ENCODE peak calls at places on chromosomes 1 and 21, in four cellular contexts. Y is ELR, T is B cell, O is T-helper 1 cell. X is an unnamed sample.

GRCh38 chr1:227946624-227947424 is 908 bp downstream of the WNT9A start:
- DNase-seq in Y (peak), T (peak), O (peak), X (peak)

GRCh38 chr21:41378849-41379248 is 17.0 kb downstream of the MX2 start:
- DNase-seq in Y (no peak), T (no peak), O (no peak), X (no peak)

GRCh38 chr1:202571719-202572339 is 138.4 kb downstream of the SYT2 start:
- DNase-seq in Y (peak), T (peak), O (peak), X (peak)

GRCh38 chr1:204123376-204123775 is 28.5 kb downstream of the ETNK2 start:
- DNase-seq in Y (peak), T (no peak), O (no peak), X (no peak)

GRCh38 chr1:38608202-38608864 is 251.2 kb downstream of the RRAGC start:
- DNase-seq in Y (peak), T (peak), O (no peak), X (peak)

GRCh38 chr1:181100015-181100905 is 11.8 kb downstream of the IER5 start:
- DNase-seq in Y (peak), T (no peak), O (no peak), X (no peak)

GRCh38 chr1:227470688-227471087 is 92.7 kb upstream of the ZNF678 start:
- DNase-seq in Y (no peak), T (no peak), O (no peak), X (no peak)

GRCh38 chr1:219264557-219264956 is 90.9 kb downstream of the LYPLAL1 start:
- DNase-seq in Y (no peak), T (no peak), O (no peak), X (no peak)

GRCh38 chr1:205226868-205227583 is 720 bp upstream of the TMCC2 start:
- DNase-seq in Y (peak), T (no peak), O (peak), X (peak)

GRCh38 chr1:186275818-186276217 is 99.2 kb downstream of the TPR start:
- DNase-seq in Y (no peak), T (no peak), O (no peak), X (no peak)

GRCh38 chr21:35619184-35619583 is 441.1 kb downstream of the SETD4 start:
- DNase-seq in Y (peak), T (no peak), O (no peak), X (no peak)

GRCh38 chr1:96234299-96234698 is 487.3 kb upstream of the PTBP2 start:
- DNase-seq in Y (peak), T (no peak), O (no peak), X (peak)

GRCh38 chr1:244391761-244392160 is 59.9 kb downstream of the ADSS2 start:
- DNase-seq in Y (peak), T (no peak), O (no peak), X (no peak)

X was measured in thyroid gland.